ENCODE peak calls at places on chromosome 22, in six cellular contexts. N, L, Q, B, K and U are unnamed samples.

GRCh38 chr22:41369089-41369745 is 12.5 kb upstream of the TEF start:
- DNase-seq in N (no peak), L (no peak), Q (no peak), B (no peak), K (no peak), U (no peak)

GRCh38 chr22:19514831-19515565 is 9.2 kb downstream of the CLDN5 start:
- DNase-seq in N (no peak), L (no peak), Q (no peak), B (no peak), K (no peak), U (no peak)

GRCh38 chr22:46068908-46069481 is 81.3 kb upstream of the PPARA start:
- DNase-seq in N (no peak), L (no peak), Q (peak; percentile 81), B (peak; percentile 71), K (no peak), U (no peak)

GRCh38 chr22:33248927-33249326 is 190.7 kb upstream of the SYN3 start:
- DNase-seq in N (no peak), L (no peak), Q (no peak), B (peak; percentile 11), K (no peak), U (no peak)

GRCh38 chr22:39574779-39575551 is 4.4 kb downstream of the CACNA1I start:
- DNase-seq in N (no peak), L (no peak), Q (peak; percentile 86), B (peak; percentile 69), K (peak; percentile 47), U (no peak)

GRCh38 chr22:49242480-49242879 is 585.2 kb downstream of the BRD1 start:
- DNase-seq in N (no peak), L (no peak), Q (no peak), B (no peak), K (no peak), U (no peak)

GRCh38 chr22:28111501-28111900 is 192.4 kb upstream of the PITPNB start:
- DNase-seq in N (no peak), L (no peak), Q (no peak), B (peak; percentile 54), K (no peak), U (no peak)

GRCh38 chr22:46056169-46057041 is 79.4 kb upstream of the WNT7B start:
- DNase-seq in N (no peak), L (no peak), Q (peak; percentile 36), B (peak; percentile 77), K (no peak), U (no peak)

GRCh38 chr22:46968848-46969247 is 206.4 kb downstream of the TBC1D22A start:
- DNase-seq in N (no peak), L (no peak), Q (no peak), B (no peak), K (no peak), U (no peak)

DNA sequence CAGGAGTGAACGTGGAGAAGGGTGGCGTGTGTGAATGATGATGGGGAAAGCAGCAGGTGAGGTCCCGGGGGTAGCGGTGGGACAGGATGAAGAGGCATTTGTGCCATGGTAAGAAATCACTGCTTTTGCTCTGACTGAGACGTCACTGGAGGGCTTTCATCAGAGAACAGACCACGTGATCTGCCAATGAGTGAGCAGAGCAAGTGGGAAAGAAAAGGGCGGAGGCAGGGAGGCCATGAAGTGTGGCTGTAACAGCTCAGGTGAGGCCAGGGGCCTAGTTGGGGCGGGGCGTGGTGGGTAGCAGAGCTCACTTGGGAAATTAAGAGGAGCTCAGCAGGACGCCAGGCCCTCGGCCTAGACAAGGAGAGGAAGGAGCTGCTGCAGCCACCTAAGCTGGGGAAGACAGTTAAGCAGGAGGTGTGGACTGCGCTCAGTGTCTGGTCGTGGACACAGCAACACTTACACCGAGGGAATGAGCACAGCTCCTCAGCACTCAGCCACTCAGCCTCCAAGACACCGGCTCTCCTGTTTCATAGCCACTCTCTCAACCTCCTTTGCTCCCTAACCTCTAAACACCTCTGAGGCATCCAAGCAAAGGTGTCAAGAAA is 14.1 kb upstream of the TMEM121B start:
- DNase-seq in N (no peak), L (no peak), Q (no peak), B (no peak), K (no peak), U (no peak)
- TF ChIP-seq CTCF in N (no peak), L (no peak), Q (no peak), B (no peak), K (no peak), U (no peak)

GRCh38 chr22:35727436-35727835 is 9.8 kb downstream of the APOL5 start:
- DNase-seq in N (no peak), L (no peak), Q (no peak), B (no peak), K (no peak), U (no peak)
- TF ChIP-seq CTCF in N (no peak), L (no peak), Q (no peak), B (no peak), K (no peak), U (no peak)

GRCh38 chr22:22810471-22810870 is 77.1 kb upstream of the IGLL5 start:
- DNase-seq in N (no peak), L (no peak), Q (no peak), B (no peak), K (no peak), U (no peak)

GRCh38 chr22:22813126-22814075 is 74.2 kb upstream of the IGLL5 start:
- DNase-seq in N (no peak), L (no peak), Q (no peak), B (no peak), K (no peak), U (no peak)

GRCh38 chr22:22811016-22812009 is 76.3 kb upstream of the IGLL5 start:
- DNase-seq in N (no peak), L (no peak), Q (no peak), B (no peak), K (no peak), U (no peak)

GRCh38 chr22:22812031-22812905 is 75.3 kb upstream of the IGLL5 start:
- DNase-seq in N (no peak), L (no peak), Q (no peak), B (no peak), K (no peak), U (no peak)

DNA sequence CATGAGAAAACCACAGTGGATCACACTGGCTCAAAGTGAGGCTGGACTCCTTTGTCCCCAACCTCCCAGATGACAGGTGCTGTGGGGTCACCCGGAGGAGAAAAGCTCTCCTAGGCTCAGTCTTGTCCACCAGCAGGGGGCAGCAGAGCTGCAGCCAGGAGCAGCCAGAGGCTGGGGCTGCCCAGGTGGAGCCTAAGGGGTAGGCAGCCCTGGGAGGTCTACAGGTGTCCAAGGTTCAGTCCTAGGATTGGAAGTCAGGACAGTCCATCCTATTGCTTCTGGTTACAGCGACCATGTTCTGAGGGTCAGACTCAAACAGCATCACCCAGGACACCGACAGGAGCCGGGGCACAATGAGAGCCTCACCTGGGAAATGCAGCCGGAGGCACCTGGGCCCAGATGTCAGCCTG is 77.6 kb upstream of the IGLL5 start:
- DNase-seq in N (peak; percentile 63), L (peak; percentile 15), Q (no peak), B (no peak), K (no peak), U (peak; percentile 79)
- TF ChIP-seq CTCF in N (peak; percentile 92), L (peak; percentile 14), Q (no peak), B (no peak), K (peak; percentile 78), U (peak; percentile 93)

GRCh38 chr22:38468761-38469305 is 937 bp downstream of the KDELR3 start:
- DNase-seq in N (no peak), L (no peak), Q (no peak), B (no peak), K (no peak), U (no peak)

GRCh38 chr22:38469306-38469781 is 1.4 kb downstream of the KDELR3 start:
- DNase-seq in N (no peak), L (no peak), Q (no peak), B (no peak), K (no peak), U (no peak)

GRCh38 chr22:38465673-38466490 is 2.0 kb upstream of the KDELR3 start:
- DNase-seq in N (no peak), L (no peak), Q (no peak), B (no peak), K (no peak), U (no peak)

GRCh38 chr22:38467438-38467903 is 425 bp upstream of the KDELR3 start:
- DNase-seq in N (no peak), L (no peak), Q (no peak), B (no peak), K (no peak), U (no peak)

GRCh38 chr22:38467904-38468760 is at the start of gene KDELR3:
- DNase-seq in N (no peak), L (peak; percentile 26), Q (peak; percentile 62), B (peak; percentile 63), K (no peak), U (peak; percentile 71)
- TF ChIP-seq CTCF in N (peak; percentile 51), L (no peak), Q (no peak), B (peak; percentile 45), K (peak; percentile 17), U (peak; percentile 27)

DNA sequence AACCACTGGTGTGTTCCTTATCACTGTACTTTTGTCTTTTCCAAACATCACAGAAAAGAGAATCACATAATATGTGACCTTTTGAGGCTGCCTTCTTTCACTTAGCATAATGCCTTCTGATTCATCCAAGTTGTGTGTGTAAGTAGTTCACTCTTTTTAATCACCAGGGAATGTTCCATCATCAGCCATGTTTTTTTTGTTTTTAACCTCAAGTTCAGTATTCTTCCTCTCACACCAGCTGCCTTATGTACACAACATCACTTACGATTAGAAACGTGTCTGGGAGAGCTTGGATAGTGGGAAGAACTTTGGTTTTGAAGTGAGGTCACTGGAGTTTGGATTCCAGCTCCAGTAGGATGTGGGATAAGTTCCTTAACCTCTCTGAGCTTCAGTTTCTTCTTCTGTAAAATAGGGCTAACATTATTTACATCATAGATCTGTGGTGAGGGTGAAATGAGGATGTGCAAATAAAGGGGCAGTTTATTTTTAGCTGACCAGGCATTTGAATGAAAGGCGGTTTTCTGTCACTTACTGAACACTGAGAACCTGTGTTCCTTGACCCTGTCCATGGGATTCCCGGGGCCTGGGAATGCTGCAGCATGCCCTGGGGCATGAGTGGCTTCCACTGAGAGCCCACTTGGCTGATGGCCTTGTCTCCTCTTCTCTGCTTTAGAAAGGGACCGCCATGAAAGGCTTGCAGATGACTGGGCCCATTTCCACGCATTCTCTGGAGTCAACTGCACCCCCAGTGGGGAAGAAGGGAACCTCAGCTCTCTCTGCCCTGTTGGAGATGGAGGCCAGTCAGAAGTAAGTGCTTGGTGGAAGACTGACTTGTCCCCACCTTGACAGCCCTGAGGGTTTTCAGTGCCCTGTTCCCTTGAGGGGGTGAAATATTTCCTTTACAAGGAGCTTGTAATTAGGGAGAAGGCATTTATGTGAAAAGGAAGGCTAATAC is 92.6 kb downstream of the DEPDC5 start:
- DNase-seq in N (no peak), L (no peak), Q (no peak), B (peak; percentile 57), K (no peak), U (no peak)
- TF ChIP-seq CTCF in N (peak; percentile 36), L (peak; percentile 20), Q (peak; percentile 47), B (peak; percentile 29), K (peak; percentile 34), U (no peak)

GRCh38 chr22:21624120-21624879 is 5.5 kb downstream of the YDJC start:
- DNase-seq in N (no peak), L (no peak), Q (peak; percentile 38), B (peak; percentile 37), K (no peak), U (peak; percentile 65)
- TF ChIP-seq CTCF in N (peak; percentile 48), L (peak; percentile 22), Q (peak; percentile 76), B (peak; percentile 45), K (peak; percentile 71), U (peak; percentile 45)

DNA sequence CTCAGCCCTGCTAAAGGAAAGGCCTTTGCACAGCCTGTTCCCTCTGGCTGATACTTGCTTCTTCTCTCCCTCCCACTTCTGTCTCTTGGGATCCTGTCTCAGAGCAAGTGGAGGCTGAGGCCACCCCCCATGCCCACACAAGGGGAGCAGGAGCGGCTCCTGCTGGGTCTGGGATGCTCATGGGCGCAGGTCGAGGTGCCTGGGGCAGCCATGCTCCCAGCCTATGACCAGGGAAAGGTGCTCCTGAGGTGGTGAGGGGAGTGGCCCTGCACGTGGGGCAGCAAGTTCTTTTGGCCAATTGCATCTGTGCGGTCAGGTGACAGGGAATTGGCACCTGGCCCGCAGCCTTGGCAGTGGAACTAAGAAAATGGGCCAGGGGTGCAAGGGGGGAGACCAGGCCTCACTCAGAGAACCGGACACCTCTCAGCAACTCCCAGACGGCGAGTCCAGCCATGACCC is 1.5 kb downstream of the MAPK11 start:
- DNase-seq in N (no peak), L (no peak), Q (no peak), B (no peak), K (no peak), U (no peak)
- TF ChIP-seq CTCF in N (no peak), L (no peak), Q (no peak), B (no peak), K (no peak), U (no peak)